ENCODE peak calls at places on chromosomes 5 and 9, in four cellular contexts. I is CD8-positive, alpha-beta T cell; H is IMR-90; E is fibroblast of lung. B is an unnamed sample.
A peak's percentile ranks its signal among the peaks of the same experiment; 100 is the strongest.

GRCh38 chr9:138033950-138034349 is 156.4 kb downstream of the CACNA1B start:
- DNase-seq in I (no peak), H (no peak), E (no peak), B (no peak)

GRCh38 chr5:53063791-53064190 is 45.8 kb downstream of the MOCS2 start:
- DNase-seq in I (no peak), H (no peak), E (no peak), B (no peak)

GRCh38 chr5:178306430-178307225 is 74.0 kb upstream of the PHYKPL start:
- DNase-seq in H (no peak), E (no peak), I (no peak), B (no peak)

GRCh38 chr5:2158109-2158508 is 275.4 kb upstream of the IRX4 start:
- DNase-seq in E (no peak), H (no peak), I (no peak), B (no peak)

GRCh38 chr9:114893221-114893620 is 37.2 kb downstream of the TNFSF8 start:
- DNase-seq in E (no peak), H (no peak), I (no peak), B (no peak)

GRCh38 chr9:86355814-86356213 is 1.6 kb upstream of the TUT7 start:
- DNase-seq in E (no peak), H (no peak), I (no peak), B (no peak)

GRCh38 chr9:34546102-34546833 is 23.5 kb upstream of the ENHO start:
- DNase-seq in I (no peak), E (no peak), H (no peak), B (no peak)

GRCh38 chr5:168288349-168289245 is 2.8 kb upstream of the WWC1 start:
- DNase-seq in E (peak; percentile 35), I (no peak), H (no peak), B (no peak)

GRCh38 chr5:13919087-13919486 is 25.4 kb downstream of the DNAH5 start:
- DNase-seq in E (no peak), H (no peak), I (no peak), B (no peak)

GRCh38 chr5:124027441-124027840 is 515.5 kb downstream of the CSNK1G3 start:
- DNase-seq in I (no peak), H (no peak), E (no peak), B (no peak)

DNA sequence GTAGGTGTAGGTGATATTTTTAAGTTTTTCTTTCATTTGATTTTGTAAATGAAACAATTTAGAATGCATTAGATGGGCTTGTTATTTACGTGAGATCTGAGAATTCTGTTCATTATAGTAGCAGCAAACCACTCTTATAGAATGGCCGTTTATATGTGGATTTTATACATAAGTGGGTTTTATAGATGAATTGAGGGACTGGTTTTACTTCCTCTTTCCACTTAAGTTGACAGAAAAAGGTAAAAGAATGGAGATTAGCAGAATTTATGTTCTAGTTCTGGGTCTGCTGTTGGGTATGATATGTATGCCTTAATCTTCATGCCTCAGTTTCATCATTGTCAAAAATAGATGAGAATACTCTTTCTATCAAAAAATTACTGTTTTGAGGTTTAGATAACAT is 5.6 kb downstream of the RMI1 start:
- DNase-seq in I (no peak), E (no peak), H (no peak), B (no peak)
- H3K4me3 ChIP-seq in I (no peak overlapping the region), E (no peak overlapping the region), H (no peak overlapping the region), B (no peak overlapping the region)

DNA sequence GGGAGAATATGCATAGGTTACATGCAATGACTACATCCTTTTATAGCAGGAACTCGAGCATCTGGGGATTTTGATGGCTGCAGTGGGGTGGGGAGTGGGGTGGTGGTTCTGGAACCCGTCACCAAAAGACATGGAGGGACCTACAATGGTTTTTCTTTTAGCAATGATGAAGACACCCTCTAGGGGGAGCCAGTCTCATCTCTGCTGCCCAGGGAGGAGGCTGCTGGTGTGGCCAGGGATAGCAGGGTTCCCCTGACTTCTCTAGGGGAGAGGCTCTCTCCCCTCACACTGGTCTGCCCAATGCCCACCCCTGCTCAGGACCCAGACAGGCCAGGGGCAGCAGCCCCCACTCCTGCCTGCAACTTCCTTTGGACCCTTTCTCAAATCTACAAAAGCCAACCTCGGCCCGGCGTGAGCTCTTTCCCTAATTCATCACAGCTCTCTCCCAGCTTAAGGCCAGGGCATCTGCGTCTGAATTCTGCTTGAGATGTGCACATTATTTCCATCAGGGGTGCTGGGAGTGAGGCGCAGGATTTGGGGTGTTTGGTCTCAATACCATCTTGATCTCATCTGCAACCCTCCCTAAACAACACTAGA is 73.5 kb upstream of the RETREG1 start:
- DNase-seq in I (no peak), H (peak; percentile 51), E (peak; percentile 29), B (peak; percentile 54)
- TF ChIP-seq CTCF in I (no peak), H (peak; percentile 59), E (peak; percentile 88), B (peak; percentile 83)

GRCh38 chr5:137870647-137871339 is 3.1 kb downstream of the MYOT start:
- DNase-seq in I (no peak), E (no peak), H (no peak), B (no peak)
- H3K4me3 ChIP-seq in I (no peak overlapping the region), E (no peak overlapping the region), H (no peak overlapping the region), B (no peak overlapping the region)

GRCh38 chr9:68949271-68950000 is 64.5 kb downstream of the PRKACG start:
- DNase-seq in H (no peak), E (no peak), I (peak; percentile 4), B (peak; percentile 14)
- TF ChIP-seq CTCF in H (peak; percentile 9), E (no peak), I (no peak), B (peak; percentile 26)

GRCh38 chr5:148791334-148791667 is 35.1 kb upstream of the ADRB2 start:
- DNase-seq in I (no peak), H (peak; percentile 84), E (peak; percentile 70), B (peak; percentile 55)
- H3K4me3 ChIP-seq in I (no peak overlapping the region), H (no peak overlapping the region), E (no peak overlapping the region), B (no peak overlapping the region)

GRCh38 chr5:96934291-96934694 is 1.6 kb upstream of the LNPEP start:
- DNase-seq in H (peak; percentile 42), I (no peak), E (peak; percentile 63), B (peak; percentile 48)

GRCh38 chr5:96933764-96934163 is 2.1 kb upstream of the LNPEP start:
- DNase-seq in I (no peak), H (no peak), E (no peak), B (no peak)

GRCh38 chr5:96935556-96936430 is at the start of gene LNPEP:
- DNase-seq in I (peak; percentile 90), E (peak; percentile 99), H (peak; percentile 97), B (peak; percentile 95)

GRCh38 chr5:96936431-96937221 is 746 bp downstream of the LNPEP start:
- DNase-seq in H (peak; percentile 31), E (peak; percentile 29), I (peak; percentile 43), B (peak; percentile 37)

GRCh38 chr5:96934695-96935555 is 955 bp upstream of the LNPEP start:
- DNase-seq in I (peak; percentile 93), H (peak; percentile 92), E (peak; percentile 97), B (peak; percentile 89)
- TF ChIP-seq CTCF in I (no peak), H (no peak), E (no peak), B (no peak)

DNA sequence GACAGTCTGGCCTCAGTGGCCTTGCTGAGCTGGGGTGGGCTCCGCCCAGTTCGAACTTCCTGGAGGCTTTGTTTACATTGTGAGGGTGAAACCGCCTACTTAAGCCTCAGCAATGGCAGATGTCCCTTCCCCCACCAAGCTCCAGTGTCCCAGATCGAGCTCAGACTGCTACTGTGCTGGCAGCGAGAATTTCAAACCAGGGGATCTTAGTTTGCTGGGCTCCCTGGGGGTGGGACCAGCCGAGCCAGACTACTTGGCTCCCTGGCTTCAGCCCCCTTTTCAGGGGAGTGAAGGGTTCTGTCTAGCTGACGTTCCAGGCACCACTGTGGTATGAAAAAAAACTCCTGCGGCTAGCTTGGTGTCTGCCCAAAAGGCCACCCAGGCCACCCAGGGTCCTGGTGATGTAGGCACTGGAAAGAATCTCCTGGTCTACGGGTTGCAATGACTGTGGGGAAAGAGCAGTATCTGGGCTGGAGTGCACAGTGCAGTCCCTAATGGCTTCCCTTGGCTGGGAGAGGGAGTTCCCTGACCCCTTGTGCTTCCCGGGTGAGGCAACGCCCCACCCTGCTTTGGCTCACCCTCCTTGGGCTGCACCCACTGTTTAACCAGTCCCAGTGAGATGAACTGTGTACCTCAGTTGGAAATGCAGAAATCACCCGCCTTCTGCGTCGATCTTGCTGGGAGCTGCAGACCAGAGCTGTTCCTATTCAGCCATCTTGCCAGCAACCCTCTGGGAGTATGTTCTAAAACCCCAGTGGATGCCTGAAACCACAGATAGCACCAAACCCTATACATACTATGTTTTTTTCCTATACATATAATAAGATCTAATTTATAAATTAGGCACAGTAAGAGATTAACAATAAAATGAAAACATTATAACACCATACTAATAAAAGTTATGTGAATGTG is 95.5 kb downstream of the TMEM161B start:
- DNase-seq in H (peak; percentile 5), E (peak; percentile 7), I (no peak), B (no peak)
- H3K4me3 ChIP-seq in H (no peak overlapping the region), E (no peak overlapping the region), I (no peak overlapping the region), B (no peak overlapping the region)

GRCh38 chr5:180294913-180295555 is 3.2 kb upstream of the MAPK9 start:
- DNase-seq in H (no peak), I (no peak), E (no peak), B (no peak)

GRCh38 chr5:180297587-180298282 is 5.9 kb upstream of the MAPK9 start:
- DNase-seq in I (no peak), E (no peak), H (no peak), B (peak; percentile 38)

GRCh38 chr5:180299526-180299925 is 7.6 kb upstream of the MAPK9 start:
- DNase-seq in E (no peak), I (no peak), H (no peak), B (no peak)

GRCh38 chr5:180294401-180294800 is 2.5 kb upstream of the MAPK9 start:
- DNase-seq in I (no peak), E (no peak), H (no peak), B (no peak)

DNA sequence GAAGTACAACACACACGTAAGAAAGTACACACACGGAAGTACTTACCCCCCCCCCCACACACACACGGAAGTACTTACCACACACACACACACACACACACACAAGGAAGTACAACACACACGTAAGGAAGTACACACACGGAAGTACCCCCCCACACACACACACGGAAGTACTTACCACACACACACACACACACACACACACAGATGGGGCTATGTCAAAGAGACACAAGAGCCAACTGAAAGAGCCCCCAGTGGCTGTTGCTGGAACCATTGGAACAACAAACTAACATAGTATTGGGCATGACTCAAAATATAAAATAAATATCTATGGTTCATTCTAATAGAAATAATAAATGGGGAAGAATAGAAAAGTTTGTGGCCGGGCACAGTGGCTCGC is 4.9 kb upstream of the MAPK9 start:
- DNase-seq in H (peak; percentile 13), E (peak; percentile 40), I (no peak), B (peak; percentile 31)
- TF ChIP-seq CTCF in H (peak; percentile 2), E (no peak), I (no peak), B (peak; percentile 9)

GRCh38 chr5:171895076-171895475 is 109.5 kb downstream of the SMIM23 start:
- DNase-seq in I (no peak), E (no peak), H (no peak), B (no peak)
- H3K4me3 ChIP-seq in I (no peak overlapping the region), E (no peak overlapping the region), H (no peak overlapping the region), B (no peak overlapping the region)

GRCh38 chr5:83595217-83595616 is 123.7 kb downstream of the VCAN start:
- DNase-seq in E (no peak), I (no peak), H (no peak), B (peak; percentile 5)
- TF ChIP-seq CTCF in E (peak; percentile 47), I (no peak), H (peak; percentile 14), B (peak; percentile 29)